ENCODE peak calls at places on chromosome 22, in seven cellular contexts. H is hepatic stellate cell; U is H4; P is activated T-cell treated with anti-CD3 and anti-CD28 coated beads for 1 hour; I is uterus; C is activated naive CD8-positive, alpha-beta T cell treated with anti-CD3 and anti-CD28 coated beads, Interleukin-2, amount 50 U/mL, for 16 hours; N is stimulated activated CD4-positive, alpha-beta T cell treated with anti-CD3 and anti-CD28 coated beads, Interleukin-1b, Interleukin-23, amount 100 ng/mL, for 24 hours. S is an unnamed sample.

GRCh38 chr22:31173386-31174145 is 13.6 kb downstream of the RNF185 start:
- DNase-seq in H (peak; percentile 83), U (peak; percentile 23), P (no peak), I (no peak), C (no peak), N (no peak), S (no peak)

GRCh38 chr22:36757608-36758220 is 18.2 kb downstream of the IFT27 start:
- DNase-seq in H (peak; percentile 68), U (peak; percentile 42), P (peak; percentile 65), I (peak; percentile 63), C (peak; percentile 39), N (peak; percentile 47), S (peak; percentile 47)

GRCh38 chr22:28243539-28243938 is 324.5 kb upstream of the PITPNB start:
- DNase-seq in H (no peak), U (no peak), P (no peak), I (no peak), C (no peak), N (no peak), S (no peak)

GRCh38 chr22:35712672-35713071 is 5.0 kb upstream of the APOL5 start:
- DNase-seq in H (no peak), U (no peak), P (no peak), I (no peak), C (no peak), N (no peak), S (no peak)

GRCh38 chr22:37483594-37484114 is 2.5 kb downstream of the MFNG start:
- DNase-seq in H (no peak), U (peak; percentile 20), P (no peak), I (no peak), C (no peak), N (no peak), S (no peak)

GRCh38 chr22:48651036-48651890 is 1176.4 kb downstream of the BRD1 start:
- DNase-seq in H (no peak), U (peak; percentile 15), P (no peak), I (no peak), C (no peak), N (no peak), S (no peak)

GRCh38 chr22:24291538-24292201 is 21.0 kb downstream of the SPECC1L start:
- DNase-seq in H (no peak), U (no peak), P (no peak), I (no peak), C (no peak), N (no peak), S (no peak)

GRCh38 chr22:27603823-27604190 is 197.7 kb downstream of the MN1 start:
- DNase-seq in H (peak; percentile 54), U (no peak), P (no peak), I (no peak), C (no peak), N (no peak), S (no peak)

GRCh38 chr22:21444701-21445436 is 22.3 kb upstream of the TMEM191C start:
- DNase-seq in H (no peak), U (no peak), P (no peak), I (no peak), C (no peak), N (no peak), S (no peak)

GRCh38 chr22:45636668-45637067 is 35.0 kb upstream of the ATXN10 start:
- DNase-seq in H (no peak), U (no peak), P (no peak), I (no peak), C (no peak), N (no peak), S (no peak)

GRCh38 chr22:36252754-36253522 is at the start of gene APOL1:
- DNase-seq in H (peak; percentile 67), U (peak; percentile 77), P (no peak), I (peak; percentile 64), C (peak; percentile 37), N (no peak), S (peak; percentile 4)

GRCh38 chr22:46825145-46825544 is 62.7 kb downstream of the TBC1D22A start:
- DNase-seq in H (no peak), U (no peak), P (no peak), I (no peak), C (no peak), N (no peak), S (no peak)

GRCh38 chr22:24953294-24954113 is 988 bp downstream of the KIAA1671 start:
- DNase-seq in H (no peak), U (no peak), P (no peak), I (no peak), C (no peak), N (no peak), S (no peak)

GRCh38 chr22:23911318-23911980 is 17.3 kb downstream of the MIF start:
- DNase-seq in H (no peak), U (no peak), P (no peak), I (no peak), C (no peak), N (no peak), S (no peak)

GRCh38 chr22:20803696-20804324 is 29.9 kb downstream of the SERPIND1 start:
- DNase-seq in H (peak; percentile 41), U (no peak), P (no peak), I (peak; percentile 28), C (no peak), N (no peak), S (no peak)

S was measured in effector CD8-positive, alpha-beta T cell.